ENCODE peak calls at places on chromosomes 11 and 22, in nine cellular contexts. One of them, this sample, is unnamed.

GRCh38 chr22:50674606-50675552 is 2.3 kb downstream of the SHANK3 start:
- DNase-seq in lower lobe of right lung: peak; percentile 86
- DNase-seq in heart left ventricle: no peak
- DNase-seq in endothelial cell: peak; percentile 53
- DNase-seq in astrocyte: no peak
- DNase-seq in H9: peak; percentile 91
- DNase-seq in pancreas: peak; percentile 86
- DNase-seq in body of pancreas: peak; percentile 64
- DNase-seq in PC-3: peak; percentile 73
- DNase-seq in this sample: peak; percentile 23

GRCh38 chr11:100632970-100633452 is 54.1 kb upstream of the ARHGAP42 start:
- DNase-seq in lower lobe of right lung: peak; percentile 70
- DNase-seq in heart left ventricle: peak; percentile 77
- DNase-seq in endothelial cell: no peak
- DNase-seq in astrocyte: peak; percentile 15
- DNase-seq in H9: no peak
- DNase-seq in pancreas: no peak
- DNase-seq in body of pancreas: peak; percentile 63
- DNase-seq in PC-3: peak; percentile 10
- DNase-seq in this sample: no peak

GRCh38 chr11:71444811-71445210 is 3.4 kb downstream of the DHCR7 start:
- DNase-seq in lower lobe of right lung: no peak
- DNase-seq in heart left ventricle: no peak
- DNase-seq in endothelial cell: no peak
- DNase-seq in astrocyte: no peak
- DNase-seq in H9: no peak
- DNase-seq in pancreas: no peak
- DNase-seq in body of pancreas: peak; percentile 1
- DNase-seq in PC-3: no peak
- DNase-seq in this sample: no peak

GRCh38 chr22:37746366-37747089 is 49.7 kb downstream of the TRIOBP start:
- DNase-seq in lower lobe of right lung: peak; percentile 60
- DNase-seq in heart left ventricle: no peak
- DNase-seq in endothelial cell: peak; percentile 62
- DNase-seq in astrocyte: no peak
- DNase-seq in H9: no peak
- DNase-seq in pancreas: peak; percentile 76
- DNase-seq in body of pancreas: peak; percentile 42
- DNase-seq in PC-3: no peak
- DNase-seq in this sample: no peak

GRCh38 chr11:69638941-69639681 is 1.8 kb upstream of the CCND1 start:
- DNase-seq in lower lobe of right lung: peak; percentile 95
- DNase-seq in heart left ventricle: peak; percentile 96
- DNase-seq in endothelial cell: peak; percentile 91
- DNase-seq in astrocyte: peak; percentile 95
- DNase-seq in H9: peak; percentile 98
- DNase-seq in pancreas: peak; percentile 88
- DNase-seq in body of pancreas: peak; percentile 86
- DNase-seq in PC-3: peak; percentile 99
- DNase-seq in this sample: peak; percentile 49

GRCh38 chr22:49754674-49755590 is 72.7 kb downstream of the BRD1 start:
- DNase-seq in lower lobe of right lung: no peak
- DNase-seq in heart left ventricle: no peak
- DNase-seq in endothelial cell: no peak
- DNase-seq in astrocyte: no peak
- DNase-seq in H9: peak; percentile 26
- DNase-seq in pancreas: peak; percentile 47
- DNase-seq in body of pancreas: no peak
- DNase-seq in PC-3: no peak
- DNase-seq in this sample: no peak

GRCh38 chr11:95363710-95364109 is 132.7 kb upstream of the SESN3 start:
- DNase-seq in lower lobe of right lung: no peak
- DNase-seq in heart left ventricle: no peak
- DNase-seq in endothelial cell: no peak
- DNase-seq in astrocyte: no peak
- DNase-seq in H9: peak; percentile 71
- DNase-seq in pancreas: no peak
- DNase-seq in body of pancreas: no peak
- DNase-seq in PC-3: no peak
- DNase-seq in this sample: no peak

GRCh38 chr22:24706732-24707476 is 67.6 kb downstream of the PIWIL3 start:
- DNase-seq in lower lobe of right lung: no peak
- DNase-seq in heart left ventricle: no peak
- DNase-seq in endothelial cell: no peak
- DNase-seq in astrocyte: no peak
- DNase-seq in H9: no peak
- DNase-seq in pancreas: no peak
- DNase-seq in body of pancreas: no peak
- DNase-seq in PC-3: no peak
- DNase-seq in this sample: peak; percentile 13

GRCh38 chr22:42939941-42940653 is 74.9 kb downstream of the PACSIN2 start:
- DNase-seq in lower lobe of right lung: peak; percentile 66
- DNase-seq in heart left ventricle: no peak
- DNase-seq in endothelial cell: no peak
- DNase-seq in astrocyte: peak; percentile 90
- DNase-seq in H9: no peak
- DNase-seq in pancreas: peak; percentile 85
- DNase-seq in body of pancreas: peak; percentile 86
- DNase-seq in PC-3: peak; percentile 93
- DNase-seq in this sample: no peak

GRCh38 chr22:47089796-47090460 is 327.5 kb downstream of the TBC1D22A start:
- DNase-seq in lower lobe of right lung: no peak
- DNase-seq in heart left ventricle: no peak
- DNase-seq in endothelial cell: no peak
- DNase-seq in astrocyte: no peak
- DNase-seq in H9: no peak
- DNase-seq in pancreas: no peak
- DNase-seq in body of pancreas: no peak
- DNase-seq in PC-3: no peak
- DNase-seq in this sample: no peak

GRCh38 chr22:28116261-28116673 is 197.2 kb upstream of the PITPNB start:
- DNase-seq in lower lobe of right lung: no peak
- DNase-seq in heart left ventricle: peak; percentile 27
- DNase-seq in endothelial cell: no peak
- DNase-seq in astrocyte: peak; percentile 99
- DNase-seq in H9: no peak
- DNase-seq in pancreas: no peak
- DNase-seq in body of pancreas: peak; percentile 55
- DNase-seq in PC-3: peak; percentile 61
- DNase-seq in this sample: no peak

GRCh38 chr11:72589802-72590761 is 84.1 kb downstream of the PDE2A start:
- DNase-seq in lower lobe of right lung: no peak
- DNase-seq in heart left ventricle: peak; percentile 33
- DNase-seq in endothelial cell: peak; percentile 77
- DNase-seq in astrocyte: no peak
- DNase-seq in H9: peak; percentile 90
- DNase-seq in pancreas: peak; percentile 86
- DNase-seq in body of pancreas: peak; percentile 66
- DNase-seq in PC-3: peak; percentile 31
- DNase-seq in this sample: peak; percentile 66
- TF ChIP-seq CTCF in lower lobe of right lung: peak; percentile 41
- TF ChIP-seq CTCF in heart left ventricle: peak; percentile 40
- TF ChIP-seq CTCF in endothelial cell: peak; percentile 74
- TF ChIP-seq CTCF in astrocyte: peak; percentile 4
- TF ChIP-seq CTCF in H9: peak; percentile 78
- TF ChIP-seq CTCF in pancreas: peak; percentile 23
- TF ChIP-seq CTCF in body of pancreas: peak; percentile 52
- TF ChIP-seq CTCF in PC-3: peak; percentile 59
- TF ChIP-seq CTCF in this sample: peak; percentile 69

GRCh38 chr11:61666684-61667297 is 13.4 kb upstream of the DAGLA start:
- DNase-seq in lower lobe of right lung: no peak
- DNase-seq in heart left ventricle: no peak
- DNase-seq in endothelial cell: no peak
- DNase-seq in astrocyte: no peak
- DNase-seq in H9: peak; percentile 25
- DNase-seq in pancreas: no peak
- DNase-seq in body of pancreas: peak; percentile 85
- DNase-seq in PC-3: no peak
- DNase-seq in this sample: no peak
- TF ChIP-seq CTCF in lower lobe of right lung: no peak
- TF ChIP-seq CTCF in heart left ventricle: no peak
- TF ChIP-seq CTCF in endothelial cell: no peak
- TF ChIP-seq CTCF in astrocyte: no peak
- TF ChIP-seq CTCF in H9: no peak
- TF ChIP-seq CTCF in pancreas: no peak
- TF ChIP-seq CTCF in body of pancreas: no peak
- TF ChIP-seq CTCF in PC-3: no peak
- TF ChIP-seq CTCF in this sample: no peak

GRCh38 chr11:76670475-76671235 is at the start of gene LRRC32:
- DNase-seq in lower lobe of right lung: peak; percentile 72
- DNase-seq in heart left ventricle: peak; percentile 84
- DNase-seq in endothelial cell: peak; percentile 67
- DNase-seq in astrocyte: no peak
- DNase-seq in H9: peak; percentile 56
- DNase-seq in pancreas: peak; percentile 63
- DNase-seq in body of pancreas: peak; percentile 30
- DNase-seq in PC-3: no peak
- DNase-seq in this sample: peak; percentile 49
- TF ChIP-seq CTCF in lower lobe of right lung: no peak
- TF ChIP-seq CTCF in heart left ventricle: peak; percentile 15
- TF ChIP-seq CTCF in endothelial cell: peak; percentile 23
- TF ChIP-seq CTCF in astrocyte: no peak
- TF ChIP-seq CTCF in H9: peak; percentile 21
- TF ChIP-seq CTCF in pancreas: no peak
- TF ChIP-seq CTCF in body of pancreas: no peak
- TF ChIP-seq CTCF in PC-3: no peak
- TF ChIP-seq CTCF in this sample: peak; percentile 28

DNA sequence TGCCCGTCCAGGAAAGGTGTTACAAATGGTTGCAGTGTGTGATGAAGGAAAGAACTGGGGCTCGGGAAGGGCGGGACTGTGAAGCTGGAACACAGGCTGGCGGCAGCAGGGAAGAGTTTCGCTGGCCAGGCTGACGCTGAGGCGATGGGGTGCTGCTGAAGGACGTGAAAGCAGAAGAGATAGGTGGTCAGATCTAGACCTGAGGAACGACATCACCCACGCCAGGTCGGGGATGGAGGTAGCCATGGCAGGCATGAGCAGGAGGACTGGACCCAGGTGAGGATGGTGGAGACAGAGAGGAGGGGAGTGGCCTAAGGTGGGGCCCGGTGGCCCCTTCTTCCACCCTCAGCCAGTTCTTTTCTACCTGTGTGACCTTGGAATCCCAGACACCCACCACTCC is 9.1 kb downstream of the CDC42EP2 start:
- DNase-seq in lower lobe of right lung: peak; percentile 26
- DNase-seq in heart left ventricle: no peak
- DNase-seq in endothelial cell: no peak
- DNase-seq in astrocyte: no peak
- DNase-seq in H9: no peak
- DNase-seq in pancreas: no peak
- DNase-seq in body of pancreas: no peak
- DNase-seq in PC-3: no peak
- DNase-seq in this sample: no peak
- TF ChIP-seq CTCF in lower lobe of right lung: no peak
- TF ChIP-seq CTCF in heart left ventricle: no peak
- TF ChIP-seq CTCF in endothelial cell: no peak
- TF ChIP-seq CTCF in astrocyte: no peak
- TF ChIP-seq CTCF in H9: no peak
- TF ChIP-seq CTCF in pancreas: no peak
- TF ChIP-seq CTCF in body of pancreas: no peak
- TF ChIP-seq CTCF in PC-3: no peak
- TF ChIP-seq CTCF in this sample: no peak